ENCODE peak calls at places on chromosome 20, in four cellular contexts. P, Z, W and L are unnamed samples.
A peak's percentile ranks its signal among the peaks of the same experiment; 100 is the strongest.

GRCh38 chr20:19706463-19706862 is 51.6 kb upstream of the RIN2 start:
- DNase-seq in P (no peak), Z (no peak), W (no peak), L (peak; percentile 21)

GRCh38 chr20:61912665-61913422 is 152.8 kb downstream of the TAF4 start:
- DNase-seq in P (no peak), Z (no peak), W (no peak), L (peak; percentile 62)

GRCh38 chr20:3935956-3936340 is 46.8 kb downstream of the PANK2 start:
- DNase-seq in P (no peak), Z (no peak), W (no peak), L (peak; percentile 51)

GRCh38 chr20:12207875-12208274 is 290.2 kb downstream of the BTBD3 start:
- DNase-seq in P (no peak), Z (peak; percentile 48), W (peak; percentile 73), L (no peak)

GRCh38 chr20:19522080-19522801 is 235.8 kb upstream of the RIN2 start:
- DNase-seq in P (no peak), Z (peak; percentile 12), W (no peak), L (no peak)

GRCh38 chr20:4714818-4715217 is 6.9 kb upstream of the PRND start:
- DNase-seq in P (no peak), Z (no peak), W (no peak), L (no peak)

GRCh38 chr20:19777311-19777710 is 19.3 kb downstream of the RIN2 start:
- DNase-seq in P (no peak), Z (no peak), W (no peak), L (no peak)

GRCh38 chr20:20446613-20447012 is 78.7 kb downstream of the INSM1 start:
- DNase-seq in P (no peak), Z (no peak), W (no peak), L (no peak)

GRCh38 chr20:24684421-24684871 is 215.0 kb downstream of the SYNDIG1 start:
- DNase-seq in P (no peak), Z (no peak), W (no peak), L (no peak)

GRCh38 chr20:32252189-32252588 is 25.3 kb upstream of the KIF3B start:
- DNase-seq in P (no peak), Z (no peak), W (no peak), L (peak; percentile 22)

GRCh38 chr20:47800619-47801018 is 15.3 kb upstream of the SULF2 start:
- DNase-seq in P (no peak), Z (no peak), W (no peak), L (no peak)

DNA sequence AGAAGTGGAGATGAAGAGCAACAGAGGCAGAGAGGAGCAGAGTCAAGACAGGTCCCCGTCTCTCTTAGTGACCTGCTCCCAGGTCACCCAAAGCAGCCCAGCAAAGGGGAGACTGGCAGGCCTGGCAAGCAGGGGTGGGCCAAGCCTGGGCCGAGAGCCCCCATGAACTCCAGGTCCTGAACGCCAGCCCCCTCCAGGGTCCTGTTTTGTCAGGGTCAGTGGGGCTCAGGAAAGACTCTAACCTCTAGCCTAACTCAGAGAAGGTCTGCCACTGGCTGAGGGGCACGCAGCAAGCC is 1.2 kb downstream of the NECAB3 start:
- DNase-seq in P (no peak), Z (no peak), W (no peak), L (no peak)
- H3K4me3 ChIP-seq in P (peak overlapping the region; percentile 93), Z (peak overlapping the region; percentile 74), W (peak overlapping the region; percentile 72), L (no peak overlapping the region)

DNA sequence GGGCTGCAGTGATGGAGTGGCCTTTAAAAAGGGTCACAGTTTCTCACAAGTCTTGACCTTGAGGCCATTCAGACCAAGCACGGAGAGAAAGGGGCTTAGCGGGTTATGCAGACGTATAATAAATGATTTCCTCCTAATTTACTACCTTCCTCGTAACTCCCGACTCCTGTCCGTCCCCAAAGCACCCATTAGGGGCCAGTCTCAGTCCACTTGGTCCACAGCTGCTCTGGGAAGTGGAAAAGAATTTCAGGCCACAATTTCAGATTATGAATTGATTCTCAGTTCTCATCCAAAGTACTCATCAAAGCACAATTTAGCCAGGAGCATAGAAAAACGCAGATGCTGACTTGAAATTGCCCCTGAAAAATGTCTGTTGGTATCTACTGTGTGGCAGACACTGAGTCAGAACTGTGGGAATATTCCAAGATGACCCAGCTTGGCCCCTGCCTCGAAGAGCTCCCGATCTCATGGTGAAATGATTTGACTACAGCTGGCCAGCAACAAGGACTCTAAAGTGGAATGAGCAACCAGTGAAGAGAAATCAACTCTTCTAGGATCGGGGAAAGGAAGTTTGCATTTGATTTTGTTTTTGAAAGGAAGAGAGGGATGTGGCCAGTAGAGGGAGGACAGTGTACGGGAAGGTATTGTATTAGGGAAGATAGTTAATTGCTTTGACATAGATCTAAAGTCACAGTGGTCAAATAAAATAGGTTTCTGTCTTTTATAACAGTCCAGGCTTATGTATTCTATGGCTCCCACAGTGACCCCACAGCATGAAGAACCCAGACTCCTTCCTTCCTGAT is 15.2 kb upstream of the STK35 start:
- DNase-seq in P (no peak), Z (no peak), W (peak; percentile 21), L (no peak)
- TF ChIP-seq CTCF in P (no peak), Z (no peak), W (peak; percentile 49), L (no peak)

DNA sequence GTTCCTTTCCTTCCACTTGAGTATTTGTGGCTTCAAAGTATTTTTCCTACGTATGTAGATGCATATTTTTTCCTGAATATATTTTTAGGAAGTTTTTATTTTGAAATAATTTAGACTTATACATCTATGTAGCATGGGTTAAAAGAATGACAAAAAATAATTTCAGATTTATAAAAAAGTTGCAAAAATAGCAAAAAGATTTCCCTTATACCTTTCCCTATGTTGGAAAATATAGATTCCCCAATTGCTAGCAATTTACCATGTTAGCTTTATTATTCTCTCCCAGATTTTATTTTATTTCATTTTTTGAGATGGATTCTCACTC is 69.8 kb downstream of the SCAND1 start:
- DNase-seq in P (no peak), Z (no peak), W (no peak), L (no peak)
- H3K4me3 ChIP-seq in P (no peak overlapping the region), Z (no peak overlapping the region), W (peak overlapping the region; percentile 49), L (no peak overlapping the region)

GRCh38 chr20:63294536-63294900 is 1.5 kb downstream of the COL20A1 start:
- DNase-seq in P (no peak), Z (no peak), W (no peak), L (no peak)

GRCh38 chr20:63293866-63294535 is 1.0 kb downstream of the COL20A1 start:
- DNase-seq in P (no peak), Z (no peak), W (no peak), L (no peak)

GRCh38 chr20:63292904-63293303 is at the start of gene COL20A1:
- DNase-seq in P (no peak), Z (no peak), W (no peak), L (no peak)

GRCh38 chr20:63292292-63292701 is 689 bp upstream of the COL20A1 start:
- DNase-seq in P (no peak), Z (peak; percentile 38), W (no peak), L (no peak)

DNA sequence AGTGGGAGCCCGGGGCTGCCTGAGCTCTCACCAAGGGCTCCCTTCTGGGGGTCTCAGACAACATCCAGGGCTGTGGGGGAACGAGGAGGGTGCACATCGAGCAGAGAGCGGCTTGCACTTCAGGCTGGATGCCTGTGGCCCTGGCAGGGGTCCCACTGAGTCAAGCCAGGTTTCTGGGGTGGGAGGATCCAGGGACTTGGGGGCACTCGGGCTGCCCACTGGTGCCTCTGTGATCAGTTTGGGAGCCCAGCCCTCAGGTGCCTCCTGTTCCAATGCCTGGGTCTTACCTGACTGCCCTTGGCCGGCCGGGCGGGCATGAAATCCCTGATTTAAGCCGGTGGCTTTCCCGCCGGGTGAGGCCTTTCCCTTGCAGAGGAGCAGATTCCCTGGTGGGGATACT is 470 bp downstream of the COL20A1 start:
- DNase-seq in P (no peak), Z (no peak), W (no peak), L (no peak)
- TF ChIP-seq CTCF in P (no peak), Z (no peak), W (no peak), L (no peak)

DNA sequence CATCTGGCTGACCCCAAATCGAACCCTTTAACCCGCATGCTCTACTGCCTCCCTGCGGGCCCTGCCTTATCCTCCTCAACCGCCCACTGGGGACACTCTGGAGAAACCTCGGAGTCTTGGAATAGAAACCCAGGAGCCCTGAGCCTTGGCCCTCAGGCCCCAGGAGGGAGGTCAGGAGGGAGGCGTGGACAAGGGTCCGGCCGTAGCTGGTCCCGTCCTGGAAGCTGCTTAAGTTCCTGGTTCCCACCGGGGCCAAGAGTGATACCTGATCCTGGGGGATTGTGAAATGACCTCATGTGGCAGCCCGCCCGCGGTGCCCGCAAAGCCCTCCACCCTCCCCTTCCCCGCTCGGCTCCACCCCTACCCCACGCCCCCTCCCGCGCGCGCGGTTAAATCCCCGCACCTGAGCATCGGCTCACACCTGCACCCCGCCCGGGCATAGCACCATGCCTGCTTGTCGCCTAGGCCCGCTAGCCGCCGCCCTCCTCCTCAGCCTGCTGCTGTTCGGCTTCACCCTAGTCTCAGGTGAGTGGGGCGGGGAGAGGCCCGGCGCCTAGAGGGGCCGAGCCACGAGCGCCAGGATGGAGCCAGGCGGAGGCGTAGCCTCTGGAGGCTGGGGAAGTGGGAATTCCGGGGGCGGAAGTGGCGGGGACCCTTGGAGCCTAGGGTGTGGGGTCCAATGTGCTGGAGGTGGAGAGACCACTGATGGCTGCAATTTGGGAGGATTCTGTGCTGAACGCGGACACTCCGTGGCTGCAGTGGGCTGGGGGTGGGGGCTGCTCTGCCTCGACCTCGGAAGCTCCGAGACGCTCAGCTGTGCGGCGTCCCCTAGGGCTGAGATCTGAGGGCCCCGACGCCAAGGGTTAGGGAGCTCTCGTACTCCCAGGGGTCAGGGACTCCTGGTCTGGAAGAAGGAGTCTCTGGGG is at the start of gene WFDC2:
- DNase-seq in P (peak; percentile 55), Z (no peak), W (no peak), L (no peak)
- H3K4me3 ChIP-seq in P (peak within 1 kb of the TSS; percentile 58), Z (peak within 1 kb of the TSS; percentile 43), W (peak within 1 kb of the TSS; percentile 26), L (peak within 1 kb of the TSS; percentile 18)

DNA sequence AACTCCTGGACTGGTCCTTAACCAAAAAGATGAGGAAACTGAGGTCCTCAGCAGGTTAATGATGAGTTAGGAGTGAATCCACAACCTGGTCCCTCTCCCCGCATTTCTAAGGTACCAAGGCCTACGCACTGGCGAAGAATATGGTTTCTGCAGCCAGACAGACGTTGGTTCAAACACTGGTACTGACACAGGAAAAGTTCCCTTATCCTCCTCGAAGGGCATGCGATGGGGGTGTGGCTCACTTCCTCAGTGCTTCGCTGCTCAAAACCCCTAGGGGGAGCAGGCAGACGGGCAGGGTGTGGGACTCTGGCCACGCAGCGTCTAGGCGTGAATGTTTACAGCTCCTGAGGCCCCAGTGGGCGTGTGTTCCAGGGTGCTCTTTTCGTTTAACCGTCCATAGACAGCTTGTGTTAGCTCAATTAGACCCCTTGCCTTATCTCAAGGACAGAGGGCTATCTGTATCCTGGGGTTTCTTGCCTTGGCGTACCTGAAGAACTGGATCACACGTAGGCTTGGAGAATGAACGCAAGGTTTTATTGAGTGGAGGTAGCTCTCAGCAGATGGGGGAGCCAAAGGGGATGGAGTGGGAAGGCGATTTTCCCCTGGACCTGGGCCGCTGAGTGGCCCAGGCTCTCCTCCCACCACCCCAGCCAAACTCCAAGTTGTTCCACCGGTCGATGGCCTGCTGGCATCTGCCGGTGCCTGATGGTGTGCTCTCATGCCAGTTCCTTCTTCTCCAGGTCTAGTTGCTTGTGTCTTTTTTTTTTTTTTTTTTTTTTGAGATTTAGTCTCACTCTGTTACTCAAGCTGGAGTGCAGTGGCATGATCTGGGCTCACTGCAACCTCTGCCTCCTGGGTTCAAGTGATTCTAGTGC is 31.8 kb upstream of the PTPN1 start:
- DNase-seq in P (peak; percentile 72), Z (peak; percentile 89), W (peak; percentile 82), L (peak; percentile 85)
- TF ChIP-seq CTCF in P (peak; percentile 80), Z (peak; percentile 95), W (peak; percentile 86), L (peak; percentile 87)